ENCODE peak calls at places on chromosomes 4 and X, in nine cellular contexts. O is aorta; A is foreskin fibroblast; B is IMR-90; J is GM13977; P is NCI-H1105; W is stimulated activated CD8-positive, alpha-beta memory T cell treated with anti-CD3 and anti-CD28 coated beads, Interleukin-7, amount 100 ng/mL, for 24 hours; T is neural progenitor cell; F is NCI-H146. U is an unnamed sample.

GRCh38 chr4:82561745-82562552 is at the start of gene TMEM150C:
- DNase-seq in F (peak), W (no peak), P (no peak), J (no peak), B (no peak), O (peak), A (peak), T (peak), U (peak)

GRCh38 chr4:180153587-180153986 is 2089.6 kb upstream of the TENM3 start:
- DNase-seq in W (no peak), P (no peak), J (no peak), O (no peak), T (no peak), B (no peak), F (no peak), A (no peak), U (no peak)

GRCh38 chrX:108221481-108221880 is 129.9 kb downstream of the ATG4A start:
- DNase-seq in B (no peak), J (no peak), A (no peak), P (no peak), W (no peak), T (no peak), F (no peak), O (no peak), U (peak)

GRCh38 chr4:22264261-22264660 is 251.6 kb downstream of the ADGRA3 start:
- DNase-seq in J (no peak), B (no peak), A (no peak), P (no peak), W (no peak), T (no peak), F (no peak), O (no peak), U (no peak)

GRCh38 chr4:94457692-94458106 is 6.0 kb downstream of the PDLIM5 start:
- DNase-seq in F (no peak), B (no peak), O (no peak), P (no peak), A (no peak), T (peak), J (no peak), W (no peak), U (no peak)

GRCh38 chrX:8946488-8947050 is 87.4 kb downstream of the FAM9B start:
- DNase-seq in W (no peak), A (no peak), B (no peak), P (no peak), J (no peak), T (no peak), F (no peak), O (no peak), U (no peak)

GRCh38 chr4:114807759-114808404 is 209.3 kb downstream of the UGT8 start:
- DNase-seq in W (no peak), P (no peak), F (no peak), J (peak), A (peak), T (peak), B (peak), O (no peak), U (peak)

GRCh38 chr4:67332627-67333026 is 212.7 kb downstream of the CENPC start:
- DNase-seq in A (no peak), B (no peak), P (no peak), O (no peak), J (no peak), F (no peak), W (no peak), T (peak), U (no peak)

GRCh38 chrX:43345166-43345565 is 310.9 kb upstream of the MAOA start:
- DNase-seq in P (no peak), W (no peak), B (no peak), A (no peak), F (no peak), T (no peak), J (no peak), O (no peak), U (no peak)

GRCh38 chr4:70836081-70836480 is 3.6 kb downstream of the GRSF1 start:
- DNase-seq in B (no peak), J (no peak), T (no peak), A (no peak), P (no peak), W (no peak), F (no peak), O (no peak), U (no peak)

GRCh38 chr4:120007171-120007894 is 59.3 kb downstream of the MAD2L1 start:
- DNase-seq in O (no peak), F (no peak), B (peak), W (no peak), P (no peak), T (no peak), J (no peak), A (peak), U (peak)

GRCh38 chr4:27018076-27018475 is 157.4 kb downstream of the STIM2 start:
- DNase-seq in F (no peak), T (no peak), P (no peak), B (no peak), A (no peak), J (no peak), W (no peak), O (no peak), U (no peak)

GRCh38 chrX:44060221-44060620 is 87.0 kb upstream of the NDP start:
- DNase-seq in B (no peak), F (no peak), O (no peak), J (no peak), T (no peak), P (no peak), W (no peak), A (no peak), U (no peak)

GRCh38 chrX:115408736-115409390 is 119.3 kb downstream of the LUZP4 start:
- DNase-seq in B (peak), T (no peak), O (no peak), A (no peak), P (no peak), W (no peak), F (no peak), J (no peak), U (peak)

GRCh38 chr4:8319061-8319460 is 49.5 kb downstream of the HTRA3 start:
- DNase-seq in B (no peak), P (no peak), T (no peak), O (no peak), J (no peak), W (no peak), A (no peak), F (no peak), U (no peak)

GRCh38 chr4:55143858-55144257 is 18.5 kb upstream of the KDR start:
- DNase-seq in B (no peak), W (no peak), F (no peak), O (no peak), J (no peak), P (no peak), T (no peak), A (no peak), U (no peak)

GRCh38 chr4:157271166-157271869 is 50.8 kb downstream of the GRIA2 start:
- DNase-seq in P (no peak), B (no peak), W (no peak), J (no peak), T (no peak), F (peak), O (no peak), A (peak), U (no peak)

GRCh38 chr4:143713556-143714289 is 13.2 kb upstream of the FREM3 start:
- DNase-seq in P (no peak), B (no peak), A (no peak), T (no peak), O (no peak), F (no peak), J (no peak), W (no peak), U (no peak)

GRCh38 chr4:82213485-82214162 is 160.2 kb downstream of the HNRNPD start:
- DNase-seq in P (no peak), T (no peak), J (no peak), F (no peak), O (no peak), A (no peak), B (no peak), W (no peak), U (no peak)

GRCh38 chr4:185865901-185866328 is 53.9 kb upstream of the SORBS2 start:
- DNase-seq in F (no peak), T (no peak), J (no peak), B (peak), W (no peak), P (no peak), O (no peak), A (no peak), U (peak)

GRCh38 chr4:88244821-88245579 is 39.4 kb downstream of the PPM1K start:
- DNase-seq in B (no peak), O (no peak), J (no peak), P (no peak), F (peak), A (no peak), T (no peak), W (no peak), U (no peak)

GRCh38 chr4:6221851-6222760 is 21.8 kb upstream of the JAKMIP1 start:
- DNase-seq in P (no peak), A (peak), W (no peak), O (no peak), T (peak), J (no peak), F (peak), B (no peak), U (peak)

GRCh38 chr4:338759-339097 is 1.1 kb downstream of the ZNF141 start:
- DNase-seq in T (peak), A (peak), W (no peak), J (no peak), B (no peak), P (no peak), F (peak), O (no peak), U (peak)